ENCODE peak calls at places on chromosomes 5 and 9, in ten cellular contexts. N is small intestine, B is stomach, X is PC-9, Q is neural progenitor cell, M is uterus, H is endodermal cell, T is pancreas, Z is breast epithelium, C is heart left ventricle. R is an unnamed sample. For H3K4me1, the result is how much of the 10 kb centered on the place peaks cover.

GRCh38 chr9:21684231-21684630 is 118.2 kb upstream of the MTAP start:
- DNase-seq in M (no peak), H (no peak), Q (no peak), C (no peak), X (no peak), N (peak), B (no peak), Z (no peak), T (no peak), R (no peak)

GRCh38 chr5:61228229-61228628 is 66.0 kb upstream of the SMIM15 start:
- DNase-seq in C (no peak), Z (no peak), T (no peak), B (peak), X (no peak), Q (no peak), M (no peak), N (no peak), H (no peak), R (no peak)

GRCh38 chr5:61623401-61624069 is 291.5 kb downstream of the ZSWIM6 start:
- DNase-seq in C (no peak), N (peak), T (no peak), Z (no peak), Q (peak), B (no peak), H (peak), M (no peak), X (no peak), R (no peak)

GRCh38 chr5:127280494-127281220 is 9.9 kb upstream of the MEGF10 start:
- DNase-seq in T (peak), X (no peak), H (peak), C (no peak), M (no peak), Z (no peak), B (no peak), N (no peak), Q (peak), R (no peak)

GRCh38 chr9:74007833-74008232 is 489.3 kb upstream of the RORB start:
- DNase-seq in T (no peak), Q (no peak), B (no peak), X (no peak), M (no peak), Z (no peak), H (no peak), C (no peak), N (no peak), R (no peak)

GRCh38 chr5:149212203-149212951 is 59.3 kb upstream of the AFAP1L1 start:
- DNase-seq in M (no peak), Q (no peak), T (no peak), H (no peak), C (no peak), X (no peak), B (no peak), N (peak), Z (no peak), R (no peak)

GRCh38 chr5:150343994-150344393 is 13.5 kb upstream of the TCOF1 start:
- DNase-seq in Z (no peak), N (no peak), C (no peak), T (no peak), H (no peak), Q (no peak), B (no peak), M (no peak), X (no peak), R (no peak)

GRCh38 chr5:9601055-9601739 is 29.0 kb downstream of the TAS2R1 start:
- DNase-seq in C (no peak), X (no peak), B (no peak), Q (no peak), Z (no peak), N (no peak), M (no peak), T (no peak), H (peak), R (no peak)

GRCh38 chr9:96621619-96622018 is 2.0 kb upstream of the CDC14B start:
- DNase-seq in C (no peak), N (no peak), H (peak), T (no peak), B (no peak), Q (no peak), M (no peak), X (peak), Z (no peak), R (no peak)

GRCh38 chr9:35364817-35365585 is 124.9 kb upstream of the RUSC2 start:
- DNase-seq in Z (no peak), Q (no peak), M (no peak), C (no peak), T (no peak), B (no peak), N (peak), H (no peak), X (no peak), R (peak)
- H3K4me1 ChIP-seq in Z (under half), Q (under half), M (under half), C (under half), T (under half), B (under half), N (under half), H (under half), X (under half), R (under half)

GRCh38 chr5:172834570-172835245 is 657 bp downstream of the ERGIC1 start:
- DNase-seq in M (no peak), N (peak), Q (peak), C (no peak), B (no peak), H (peak), T (no peak), Z (no peak), X (no peak), R (no peak)
- H3K27ac ChIP-seq in M (peak), N (peak), Q (no peak), C (peak), B (peak), H (peak), T (peak), Z (peak), X (peak), R (peak)

DNA sequence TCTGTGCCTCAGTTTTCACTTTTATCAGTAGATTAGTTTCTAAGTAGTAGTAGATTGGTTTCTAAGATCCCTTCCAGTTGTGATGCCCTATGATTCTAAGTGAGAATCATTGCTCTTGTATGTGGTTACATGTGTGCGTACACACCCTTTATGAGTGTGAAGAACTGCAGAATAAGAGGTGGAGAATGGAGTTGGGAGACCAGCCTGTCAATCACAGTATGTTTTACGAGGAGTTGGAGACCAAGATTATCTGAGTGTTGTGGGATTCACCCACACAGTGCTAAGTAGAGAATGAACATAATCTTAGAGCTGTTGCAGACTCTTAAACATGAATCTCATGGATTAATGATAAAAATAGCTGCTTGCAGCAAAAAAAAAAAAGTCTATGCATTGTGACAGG is 37.6 kb downstream of the KIF24 start:
- DNase-seq in C (no peak), H (no peak), Q (no peak), Z (no peak), N (no peak), X (no peak), T (no peak), M (no peak), B (no peak), R (no peak)
- H3K4me3 ChIP-seq in C (no peak), H (no peak), Q (no peak), Z (no peak), N (no peak), X (no peak), T (no peak), M (no peak), B (no peak), R (no peak)

DNA sequence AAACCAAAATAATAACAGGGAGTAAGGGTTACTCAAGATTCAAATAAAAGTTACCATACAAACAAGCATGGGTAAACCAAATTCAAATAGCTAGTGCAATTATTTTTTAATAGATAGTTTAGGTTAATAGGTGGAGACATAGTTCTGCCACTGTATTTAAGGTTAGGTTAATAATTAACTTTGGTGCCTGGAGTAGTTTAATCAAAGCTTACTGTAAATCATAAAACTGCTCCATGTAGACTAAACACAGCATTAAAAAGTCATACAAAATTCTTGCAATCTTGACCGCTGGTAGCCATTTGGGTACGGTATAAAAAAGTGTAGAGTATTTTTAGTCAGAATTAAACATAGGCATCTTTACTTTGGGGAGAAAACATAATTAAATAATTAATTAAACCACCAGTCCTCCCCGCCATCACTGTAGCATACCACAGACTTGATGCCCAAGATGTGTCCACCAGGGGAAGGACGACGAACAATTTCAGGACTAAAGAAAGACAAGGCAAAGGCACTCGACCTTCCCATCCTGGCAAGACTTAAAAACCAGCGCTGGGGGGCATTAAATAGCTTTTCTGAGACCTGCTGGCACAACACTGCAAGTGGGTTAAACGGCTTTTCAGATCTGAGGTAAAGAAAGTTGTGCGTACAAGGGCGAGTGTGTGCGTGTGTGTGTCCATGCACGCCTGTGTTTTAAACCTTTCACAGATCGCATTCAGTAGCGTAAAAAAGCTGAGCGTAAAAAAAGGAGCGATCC is 2.9 kb downstream of the SEMA6A start:
- DNase-seq in N (peak), X (no peak), Q (peak), C (no peak), B (no peak), M (no peak), Z (no peak), H (peak), T (no peak), R (no peak)
- H3K4me1 ChIP-seq in N (under half), X (under half), Q (half or more), C (under half), B (under half), M (under half), Z (under half), H (under half), T (under half), R (under half)

GRCh38 chr5:111584651-111585050 is 72.3 kb upstream of the STARD4 start:
- DNase-seq in X (peak), C (no peak), N (no peak), Z (no peak), Q (no peak), B (no peak), H (peak), M (no peak), T (no peak), R (no peak)

GRCh38 chr5:111580956-111581355 is 68.6 kb upstream of the STARD4 start:
- DNase-seq in N (no peak), M (no peak), Q (no peak), T (no peak), B (no peak), X (no peak), C (no peak), Z (no peak), H (no peak), R (no peak)

GRCh38 chr5:111585291-111585690 is 73.0 kb upstream of the STARD4 start:
- DNase-seq in M (no peak), X (no peak), T (no peak), H (no peak), C (no peak), Z (no peak), Q (no peak), N (no peak), B (no peak), R (no peak)

GRCh38 chr5:111583761-111584203 is 71.4 kb upstream of the STARD4 start:
- DNase-seq in B (no peak), T (no peak), C (no peak), H (no peak), X (no peak), Z (no peak), N (no peak), M (no peak), Q (no peak), R (no peak)

DNA sequence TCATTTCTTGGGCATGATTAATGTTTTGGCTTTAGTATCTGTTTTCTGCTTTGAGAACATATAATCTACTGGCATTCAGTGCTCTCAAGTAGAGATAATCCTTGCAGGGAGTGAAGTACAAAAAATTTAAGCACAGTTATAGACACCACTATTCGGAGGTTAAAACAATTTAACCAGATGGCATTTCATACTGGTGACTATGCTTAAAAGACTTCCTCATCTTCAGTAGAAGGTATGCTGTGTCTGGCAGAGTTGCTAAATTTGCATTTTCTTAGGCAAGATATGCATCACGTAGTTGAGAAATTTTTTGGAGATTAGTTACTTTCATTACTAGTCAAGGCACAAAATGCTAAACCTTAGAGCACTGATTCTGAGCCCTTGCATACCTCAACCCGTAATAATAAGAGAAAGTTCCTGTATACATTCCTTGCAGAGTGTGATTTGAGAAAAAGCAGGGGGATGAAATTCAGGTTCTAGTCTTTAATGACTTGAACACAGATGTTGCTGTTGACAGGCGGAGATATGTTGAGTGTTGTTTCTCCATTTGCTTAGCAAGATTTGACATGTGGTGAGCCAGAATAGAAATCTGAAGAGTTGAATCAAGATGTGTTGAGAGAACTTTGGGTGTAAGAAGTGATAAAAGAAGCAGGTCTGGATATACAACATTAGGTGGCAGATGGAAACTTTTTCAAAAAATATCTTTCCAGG is 70.8 kb upstream of the STARD4 start:
- DNase-seq in T (no peak), C (no peak), M (no peak), N (no peak), B (no peak), Q (no peak), H (no peak), Z (no peak), X (no peak), R (no peak)
- H3K27ac ChIP-seq in T (no peak), C (no peak), M (no peak), N (no peak), B (no peak), Q (no peak), H (no peak), Z (no peak), X (no peak), R (no peak)